ENCODE peak calls at places on chromosomes 5 and 9, in four cellular contexts. R, G, S and H are unnamed samples.

GRCh38 chr5:177982072-177982727 is 13.8 kb downstream of the PROP1 start:
- DNase-seq in R (no peak), G (no peak), S (no peak), H (no peak)

GRCh38 chr9:104604801-104605200 is 626 bp downstream of the OR13C2 start:
- DNase-seq in R (no peak), G (no peak), S (no peak), H (no peak)

GRCh38 chr5:83306572-83307241 is 164.8 kb upstream of the VCAN start:
- DNase-seq in R (no peak), G (no peak), S (no peak), H (no peak)

GRCh38 chr5:163645421-163646416 is 140.3 kb downstream of the MAT2B start:
- DNase-seq in R (no peak), G (no peak), S (no peak), H (no peak)

GRCh38 chr5:110665184-110665726 is 61.2 kb downstream of the TMEM232 start:
- DNase-seq in R (no peak), G (no peak), S (no peak), H (no peak)

GRCh38 chr9:27572566-27572917 is 739 bp downstream of the C9orf72 start:
- DNase-seq in R (peak), G (no peak), S (no peak), H (peak)

GRCh38 chr5:107072967-107073366 is 597.8 kb downstream of the EFNA5 start:
- DNase-seq in R (no peak), G (no peak), S (no peak), H (no peak)

GRCh38 chr5:8756498-8757084 is 789.3 kb downstream of the SEMA5A start:
- DNase-seq in R (no peak), G (no peak), S (peak), H (no peak)

GRCh38 chr9:136385015-136385414 is 11.5 kb upstream of the CARD9 start:
- DNase-seq in R (peak), G (no peak), S (no peak), H (peak)

GRCh38 chr5:180873628-180874520 is 12.8 kb upstream of the ZFP62 start:
- DNase-seq in R (no peak), G (peak), S (no peak), H (peak)

GRCh38 chr5:5046680-5047502 is 93.2 kb upstream of the ADAMTS16 start:
- DNase-seq in R (no peak), G (no peak), S (no peak), H (no peak)

GRCh38 chr9:126927419-126927818 is 12.8 kb downstream of the RALGPS1 start:
- DNase-seq in R (no peak), G (no peak), S (no peak), H (no peak)

GRCh38 chr9:129561594-129562281 is 59.2 kb downstream of the C9orf50 start:
- DNase-seq in R (peak), G (no peak), S (no peak), H (no peak)

GRCh38 chr9:133580416-133580738 is 28.8 kb downstream of the FAM163B start:
- DNase-seq in R (no peak), G (no peak), S (peak), H (no peak)